ENCODE peak calls at places on chromosomes 3 and 15, in seven cellular contexts. I is cardiac fibroblast, E is brain microvascular endothelial cell, P is fibroblast of pulmonary artery, G is right lobe of liver, V is kidney epithelial cell, B is MM.1S. T is an unnamed sample.

GRCh38 chr3:136276049-136276755 is 26.1 kb downstream of the PCCB start:
- DNase-seq in I (no peak), E (peak; percentile 5), P (no peak), G (no peak), V (no peak), B (no peak), T (no peak)

GRCh38 chr3:129827765-129828164 is 65.7 kb downstream of the TMCC1 start:
- DNase-seq in I (no peak), E (no peak), P (no peak), G (no peak), V (no peak), B (peak; percentile 88), T (no peak)

GRCh38 chr3:133570139-133570936 is 3.1 kb upstream of the CDV3 start:
- DNase-seq in I (peak; percentile 93), E (peak; percentile 65), P (peak; percentile 93), G (no peak), V (peak; percentile 88), B (no peak), T (peak; percentile 95)

GRCh38 chr3:107598926-107599754 is 76.4 kb downstream of the BBX start:
- DNase-seq in I (peak; percentile 67), E (peak; percentile 55), P (peak; percentile 58), G (peak; percentile 58), V (peak; percentile 48), B (no peak), T (peak; percentile 60)

GRCh38 chr15:88574646-88575045 is 28.2 kb upstream of the DET1 start:
- DNase-seq in I (no peak), E (no peak), P (no peak), G (no peak), V (no peak), B (no peak), T (no peak)

GRCh38 chr3:168047190-168047795 is 48.4 kb downstream of the GOLIM4 start:
- DNase-seq in I (peak; percentile 88), E (peak; percentile 64), P (peak; percentile 90), G (no peak), V (peak; percentile 51), B (peak; percentile 93), T (peak; percentile 92)

GRCh38 chr3:42128526-42128925 is 37.4 kb downstream of the TRAK1 start:
- DNase-seq in I (no peak), E (no peak), P (no peak), G (no peak), V (no peak), B (no peak), T (no peak)

GRCh38 chr3:170483485-170484262 is 65.0 kb downstream of the CLDN11 start:
- DNase-seq in I (no peak), E (no peak), P (no peak), G (no peak), V (no peak), B (no peak), T (peak; percentile 54)

GRCh38 chr15:101013769-101014223 is 94.6 kb downstream of the LRRK1 start:
- DNase-seq in I (no peak), E (no peak), P (no peak), G (no peak), V (no peak), B (no peak), T (no peak)

GRCh38 chr3:115156255-115156654 is 9.2 kb upstream of the ZBTB20 start:
- DNase-seq in I (no peak), E (no peak), P (no peak), G (no peak), V (no peak), B (no peak), T (no peak)

GRCh38 chr3:58260733-58261132 is 23.1 kb downstream of the ABHD6 start:
- DNase-seq in I (no peak), E (peak; percentile 71), P (peak; percentile 29), G (peak; percentile 35), V (no peak), B (no peak), T (no peak)

GRCh38 chr3:110814170-110815007 is 257.2 kb upstream of the NECTIN3 start:
- DNase-seq in I (peak; percentile 66), E (peak; percentile 78), P (peak; percentile 79), G (no peak), V (peak; percentile 57), B (peak; percentile 56), T (peak; percentile 70)

GRCh38 chr3:4550957-4551754 is 58.0 kb downstream of the ITPR1 start:
- DNase-seq in I (peak; percentile 27), E (no peak), P (peak; percentile 29), G (no peak), V (no peak), B (no peak), T (no peak)

GRCh38 chr3:49415931-49416601 is 3.8 kb downstream of the TCTA start:
- DNase-seq in I (no peak), E (no peak), P (no peak), G (no peak), V (no peak), B (peak; percentile 76), T (no peak)

GRCh38 chr3:170910542-170910941 is 2.1 kb upstream of the EIF5A2 start:
- DNase-seq in I (no peak), E (no peak), P (no peak), G (no peak), V (no peak), B (no peak), T (no peak)

GRCh38 chr3:106183762-106184391 is 315.1 kb upstream of the CBLB start:
- DNase-seq in I (peak; percentile 84), E (peak; percentile 46), P (peak; percentile 86), G (no peak), V (peak; percentile 29), B (no peak), T (peak; percentile 86)

GRCh38 chr3:194504861-194505260 is 18.1 kb upstream of the ATP13A3 start:
- DNase-seq in I (no peak), E (no peak), P (no peak), G (no peak), V (no peak), B (no peak), T (no peak)

GRCh38 chr3:147161833-147162232 is 244.5 kb downstream of the ZIC4 start:
- DNase-seq in I (no peak), E (no peak), P (no peak), G (no peak), V (no peak), B (no peak), T (no peak)

GRCh38 chr15:34721802-34722795 is 32.7 kb downstream of the GJD2 start:
- DNase-seq in I (peak; percentile 47), E (peak; percentile 7), P (peak; percentile 30), G (peak; percentile 67), V (no peak), B (no peak), T (peak; percentile 74)

GRCh38 chr3:25453521-25454410 is 25.7 kb downstream of the RARB start:
- DNase-seq in I (peak; percentile 85), E (peak; percentile 48), P (peak; percentile 76), G (no peak), V (no peak), B (peak; percentile 91), T (peak; percentile 90)

GRCh38 chr3:194928183-194928736 is 242.6 kb downstream of the FAM43A start:
- DNase-seq in I (peak; percentile 41), E (peak; percentile 36), P (peak; percentile 51), G (no peak), V (no peak), B (no peak), T (peak; percentile 25)

GRCh38 chr3:23656199-23656598 is 149.6 kb upstream of the UBE2E1 start:
- DNase-seq in I (no peak), E (no peak), P (no peak), G (no peak), V (no peak), B (no peak), T (no peak)
- H3K4me3 ChIP-seq in I (no peak overlapping the region), E (no peak overlapping the region), P (no peak overlapping the region), G (no peak overlapping the region), V (no peak overlapping the region), B (no peak overlapping the region), T (no peak overlapping the region)

GRCh38 chr3:192747145-192747544 is 19.8 kb upstream of the FGF12 start:
- DNase-seq in I (no peak), E (no peak), P (no peak), G (no peak), V (no peak), B (no peak), T (no peak)
- TF ChIP-seq CTCF in I (no peak), E (no peak), P (no peak), G (no peak), V (no peak), B (no peak), T (no peak)

DNA sequence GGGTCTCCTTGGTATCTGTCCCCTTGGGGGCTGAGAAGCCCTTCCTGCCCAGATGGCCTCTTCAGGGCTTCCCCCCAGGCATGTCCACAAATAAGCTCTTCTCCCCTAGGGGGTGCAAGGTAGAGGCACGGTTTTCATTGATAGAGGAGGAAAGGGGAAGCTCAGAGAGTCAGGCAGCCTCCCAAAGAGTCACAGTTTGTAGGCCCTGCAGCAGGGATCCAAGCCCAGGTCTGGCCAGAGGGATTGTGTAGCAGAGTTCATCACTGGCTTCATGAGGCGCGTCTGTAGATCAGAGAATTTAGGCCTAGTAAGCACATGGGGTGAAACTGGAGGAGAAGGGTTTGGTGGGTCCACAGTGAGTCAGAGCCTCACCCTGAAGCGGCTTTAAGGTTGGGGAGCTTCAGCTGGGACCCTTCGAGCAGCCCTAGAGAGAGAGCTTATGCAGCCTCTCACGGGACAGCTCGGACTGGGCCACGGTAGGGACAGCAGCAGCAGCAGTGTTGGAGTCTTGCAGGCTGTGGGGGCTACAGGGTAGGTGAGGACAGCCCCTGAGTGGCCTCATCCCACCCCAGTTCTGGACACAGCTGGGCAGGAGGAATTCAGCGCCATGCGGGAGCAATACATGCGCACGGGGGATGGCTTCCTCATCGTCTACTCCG is 37.5 kb upstream of the ESYT3 start:
- DNase-seq in I (no peak), E (no peak), P (no peak), G (no peak), V (no peak), B (no peak), T (no peak)
- H3K4me3 ChIP-seq in I (no peak overlapping the region), E (no peak overlapping the region), P (no peak overlapping the region), G (no peak overlapping the region), V (no peak overlapping the region), B (no peak overlapping the region), T (no peak overlapping the region)

GRCh38 chr3:89656388-89656787 is 549.0 kb downstream of the EPHA3 start:
- DNase-seq in I (no peak), E (no peak), P (no peak), G (no peak), V (no peak), B (no peak), T (no peak)
- TF ChIP-seq CTCF in I (no peak), E (no peak), P (no peak), G (no peak), V (no peak), B (no peak), T (no peak)

DNA sequence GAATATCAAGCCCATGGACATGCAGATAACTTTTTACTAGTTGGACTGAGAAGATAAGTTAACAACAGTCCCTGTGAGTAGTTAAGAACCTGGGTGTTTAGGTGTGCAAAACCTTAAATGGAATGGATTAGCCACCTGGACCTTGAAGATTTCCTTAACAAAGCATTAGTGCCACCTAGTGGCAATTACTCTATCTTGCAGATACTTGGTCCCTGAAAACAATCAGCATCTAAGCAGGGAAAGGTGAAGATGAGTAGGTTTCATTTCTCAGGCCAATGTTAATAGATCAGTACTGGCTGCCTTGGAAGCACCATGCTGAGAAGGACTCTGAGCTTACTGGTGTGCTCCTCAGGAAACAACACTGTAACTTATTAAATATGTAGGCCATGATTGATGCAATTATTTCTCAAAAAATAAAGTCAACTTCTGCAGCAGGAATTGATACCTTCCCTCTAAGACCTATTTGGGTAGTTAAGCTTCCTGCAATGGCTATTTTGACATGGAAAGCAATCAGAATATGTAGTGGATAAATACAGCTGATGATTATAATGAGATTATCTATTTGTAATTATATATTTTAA is 329.4 kb downstream of the TBC1D5 start:
- DNase-seq in I (peak; percentile 75), E (peak; percentile 52), P (peak; percentile 77), G (no peak), V (peak; percentile 41), B (peak; percentile 76), T (peak; percentile 75)
- H3K4me3 ChIP-seq in I (no peak overlapping the region), E (no peak overlapping the region), P (no peak overlapping the region), G (no peak overlapping the region), V (no peak overlapping the region), B (no peak overlapping the region), T (no peak overlapping the region)

T was measured in fibroblast of the aortic adventitia.